ENCODE peak calls at places on chromosomes 5 and 9, in five cellular contexts. One of them, this sample, is unnamed.

GRCh38 chr5:83219077-83219476 is 141.7 kb downstream of the XRCC4 start:
- DNase-seq in MM.1S: no peak
- DNase-seq in foreskin fibroblast: no peak
- DNase-seq in cardiac fibroblast: no peak
- DNase-seq in Panc1: no peak
- DNase-seq in this sample: no peak

GRCh38 chr9:136107155-136107952 is 11.3 kb downstream of the TMEM250 start:
- DNase-seq in MM.1S: no peak
- DNase-seq in foreskin fibroblast: no peak
- DNase-seq in Panc1: no peak
- DNase-seq in cardiac fibroblast: no peak
- DNase-seq in this sample: no peak

GRCh38 chr9:5510360-5510931 is at the start of gene PDCD1LG2:
- DNase-seq in foreskin fibroblast: peak
- DNase-seq in MM.1S: peak
- DNase-seq in cardiac fibroblast: peak
- DNase-seq in Panc1: no peak
- DNase-seq in this sample: peak

GRCh38 chr9:129464972-129465833 is 155.7 kb downstream of the C9orf50 start:
- DNase-seq in foreskin fibroblast: peak
- DNase-seq in Panc1: no peak
- DNase-seq in cardiac fibroblast: peak
- DNase-seq in MM.1S: no peak
- DNase-seq in this sample: no peak

GRCh38 chr5:68749076-68749475 is 344.7 kb upstream of the SLC30A5 start:
- DNase-seq in foreskin fibroblast: no peak
- DNase-seq in MM.1S: no peak
- DNase-seq in Panc1: no peak
- DNase-seq in cardiac fibroblast: no peak
- DNase-seq in this sample: no peak

GRCh38 chr5:150021491-150022162 is 21.1 kb downstream of the HMGXB3 start:
- DNase-seq in foreskin fibroblast: peak
- DNase-seq in cardiac fibroblast: peak
- DNase-seq in Panc1: no peak
- DNase-seq in MM.1S: no peak
- DNase-seq in this sample: no peak

GRCh38 chr5:67290620-67291019 is 94.0 kb upstream of the CD180 start:
- DNase-seq in Panc1: no peak
- DNase-seq in foreskin fibroblast: no peak
- DNase-seq in cardiac fibroblast: no peak
- DNase-seq in MM.1S: no peak
- DNase-seq in this sample: no peak

GRCh38 chr5:19927170-19927569 is 60.8 kb downstream of the CDH18 start:
- DNase-seq in foreskin fibroblast: no peak
- DNase-seq in MM.1S: no peak
- DNase-seq in cardiac fibroblast: no peak
- DNase-seq in Panc1: no peak
- DNase-seq in this sample: no peak

GRCh38 chr5:171957591-171958251 is 48.7 kb downstream of the FBXW11 start:
- DNase-seq in foreskin fibroblast: no peak
- DNase-seq in cardiac fibroblast: no peak
- DNase-seq in Panc1: no peak
- DNase-seq in MM.1S: no peak
- DNase-seq in this sample: no peak

GRCh38 chr5:102811962-102812361 is 56.9 kb downstream of the PAM start:
- DNase-seq in foreskin fibroblast: peak
- DNase-seq in Panc1: peak
- DNase-seq in cardiac fibroblast: peak
- DNase-seq in MM.1S: no peak
- DNase-seq in this sample: peak

GRCh38 chr9:86794356-86795046 is 152.8 kb downstream of the GAS1 start:
- DNase-seq in MM.1S: no peak
- DNase-seq in Panc1: no peak
- DNase-seq in foreskin fibroblast: peak
- DNase-seq in cardiac fibroblast: peak
- DNase-seq in this sample: peak

GRCh38 chr5:149902177-149902576 is 42.4 kb downstream of the PDE6A start:
- DNase-seq in foreskin fibroblast: no peak
- DNase-seq in MM.1S: no peak
- DNase-seq in cardiac fibroblast: no peak
- DNase-seq in Panc1: no peak
- DNase-seq in this sample: no peak

GRCh38 chr5:29079771-29080170 is 2041.4 kb upstream of the CDH9 start:
- DNase-seq in MM.1S: no peak
- DNase-seq in Panc1: no peak
- DNase-seq in cardiac fibroblast: no peak
- DNase-seq in foreskin fibroblast: no peak
- DNase-seq in this sample: no peak

GRCh38 chr5:88681402-88681801 is 201.6 kb downstream of the MEF2C start:
- DNase-seq in Panc1: no peak
- DNase-seq in cardiac fibroblast: no peak
- DNase-seq in MM.1S: no peak
- DNase-seq in foreskin fibroblast: no peak
- DNase-seq in this sample: no peak

GRCh38 chr9:7341571-7341970 is 458.0 kb downstream of the DMAC1 start:
- DNase-seq in MM.1S: no peak
- DNase-seq in foreskin fibroblast: no peak
- DNase-seq in Panc1: no peak
- DNase-seq in cardiac fibroblast: no peak
- DNase-seq in this sample: no peak

GRCh38 chr5:125829349-125829748 is 593.9 kb upstream of the GRAMD2B start:
- DNase-seq in MM.1S: peak
- DNase-seq in Panc1: no peak
- DNase-seq in foreskin fibroblast: no peak
- DNase-seq in cardiac fibroblast: no peak
- DNase-seq in this sample: no peak

GRCh38 chr9:81052846-81053245 is 636.5 kb downstream of the TLE1 start:
- DNase-seq in MM.1S: peak
- DNase-seq in Panc1: no peak
- DNase-seq in cardiac fibroblast: no peak
- DNase-seq in foreskin fibroblast: peak
- DNase-seq in this sample: no peak

GRCh38 chr5:62886603-62887315 is 308.1 kb downstream of the LRRC70 start:
- DNase-seq in MM.1S: no peak
- DNase-seq in cardiac fibroblast: no peak
- DNase-seq in Panc1: no peak
- DNase-seq in foreskin fibroblast: no peak
- DNase-seq in this sample: no peak

GRCh38 chr9:29211681-29212589 is 1638.7 kb upstream of the C9orf72 start:
- DNase-seq in MM.1S: peak
- DNase-seq in cardiac fibroblast: peak
- DNase-seq in Panc1: no peak
- DNase-seq in foreskin fibroblast: peak
- DNase-seq in this sample: no peak

GRCh38 chr9:89477395-89477794 is 20.5 kb downstream of the SEMA4D start:
- DNase-seq in Panc1: no peak
- DNase-seq in foreskin fibroblast: no peak
- DNase-seq in cardiac fibroblast: no peak
- DNase-seq in MM.1S: no peak
- DNase-seq in this sample: no peak

GRCh38 chr5:143434261-143435206 is 31.0 kb upstream of the NR3C1 start:
- DNase-seq in cardiac fibroblast: no peak
- DNase-seq in MM.1S: peak
- DNase-seq in foreskin fibroblast: no peak
- DNase-seq in Panc1: no peak
- DNase-seq in this sample: no peak

GRCh38 chr5:109412981-109413402 is 3.2 kb upstream of the PJA2 start:
- DNase-seq in cardiac fibroblast: no peak
- DNase-seq in foreskin fibroblast: no peak
- DNase-seq in Panc1: no peak
- DNase-seq in MM.1S: no peak
- DNase-seq in this sample: no peak

DNA sequence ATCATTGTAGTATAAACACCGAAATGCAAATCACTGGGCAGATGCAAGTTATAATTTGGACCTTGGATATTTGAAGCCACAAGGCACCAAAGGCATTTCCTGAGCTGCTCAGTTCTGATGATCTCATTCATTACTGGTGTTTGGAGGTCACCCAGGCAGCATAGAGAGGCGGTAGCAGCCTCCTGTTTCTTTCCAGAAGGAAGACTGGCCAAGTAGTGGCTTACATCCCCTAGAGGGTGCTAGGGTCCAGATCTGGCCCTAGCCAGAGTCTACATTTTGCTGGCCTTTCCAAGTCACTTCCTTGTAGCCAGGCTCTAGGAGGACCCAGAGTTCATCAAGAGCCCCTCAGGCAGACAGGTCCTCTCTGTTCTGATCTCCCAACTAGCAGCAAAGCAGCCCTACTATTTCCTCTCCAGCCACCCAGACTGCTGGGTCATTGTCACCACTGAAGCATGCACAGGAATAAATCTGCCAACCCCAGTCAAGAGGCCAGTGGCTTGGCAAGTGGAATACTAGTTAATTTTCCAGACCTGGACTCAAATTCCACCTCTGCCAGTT is 33.4 kb upstream of the TTC1 start:
- DNase-seq in MM.1S: no peak
- DNase-seq in Panc1: no peak
- DNase-seq in foreskin fibroblast: peak
- DNase-seq in cardiac fibroblast: peak
- DNase-seq in this sample: peak
- TF ChIP-seq CTCF in MM.1S: peak
- TF ChIP-seq CTCF in Panc1: peak
- TF ChIP-seq CTCF in foreskin fibroblast: peak
- TF ChIP-seq CTCF in cardiac fibroblast: peak
- TF ChIP-seq CTCF in this sample: peak

GRCh38 chr5:123088031-123088805 is 823 bp upstream of the PRDM6 start:
- DNase-seq in cardiac fibroblast: no peak
- DNase-seq in Panc1: no peak
- DNase-seq in MM.1S: no peak
- DNase-seq in foreskin fibroblast: peak
- DNase-seq in this sample: no peak
- H3K4me3 ChIP-seq in cardiac fibroblast: peak
- H3K4me3 ChIP-seq in Panc1: peak
- H3K4me3 ChIP-seq in MM.1S: peak
- H3K4me3 ChIP-seq in foreskin fibroblast: peak
- H3K4me3 ChIP-seq in this sample: peak

GRCh38 chr9:109192732-109193361 is 25.8 kb upstream of the FRRS1L start:
- DNase-seq in foreskin fibroblast: no peak
- DNase-seq in Panc1: no peak
- DNase-seq in MM.1S: no peak
- DNase-seq in cardiac fibroblast: peak
- DNase-seq in this sample: no peak
- TF ChIP-seq CTCF in foreskin fibroblast: peak
- TF ChIP-seq CTCF in Panc1: peak
- TF ChIP-seq CTCF in MM.1S: no peak
- TF ChIP-seq CTCF in cardiac fibroblast: peak
- TF ChIP-seq CTCF in this sample: peak

GRCh38 chr5:142015781-142016533 is 3.1 kb upstream of the GNPDA1 start:
- DNase-seq in cardiac fibroblast: peak
- DNase-seq in foreskin fibroblast: peak
- DNase-seq in Panc1: peak
- DNase-seq in MM.1S: peak
- DNase-seq in this sample: no peak
- H3K4me3 ChIP-seq in cardiac fibroblast: no peak
- H3K4me3 ChIP-seq in foreskin fibroblast: no peak
- H3K4me3 ChIP-seq in Panc1: no peak
- H3K4me3 ChIP-seq in MM.1S: peak
- H3K4me3 ChIP-seq in this sample: no peak

DNA sequence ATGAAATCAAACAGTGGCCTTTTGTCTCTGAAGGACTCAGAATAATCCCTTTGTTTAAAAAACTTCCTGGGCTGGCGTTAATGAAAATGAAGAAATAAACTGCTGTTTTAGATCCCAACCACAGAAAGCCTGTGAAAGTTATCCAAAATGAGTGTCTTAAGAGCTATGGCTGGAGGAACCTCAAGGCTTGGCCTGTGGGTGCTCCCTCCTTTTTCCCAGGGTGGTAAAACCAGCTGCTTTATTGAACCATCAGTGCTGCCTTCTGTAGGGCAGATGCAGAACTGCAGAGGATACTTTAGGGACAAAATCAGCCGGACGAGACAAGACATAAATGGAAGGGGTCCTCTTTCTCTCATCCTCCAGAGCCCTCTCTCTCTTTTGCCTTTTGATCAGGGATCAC is 100.9 kb downstream of the SMARCA2 start:
- DNase-seq in foreskin fibroblast: peak
- DNase-seq in MM.1S: no peak
- DNase-seq in cardiac fibroblast: no peak
- DNase-seq in Panc1: no peak
- DNase-seq in this sample: no peak
- TF ChIP-seq CTCF in foreskin fibroblast: peak
- TF ChIP-seq CTCF in MM.1S: peak
- TF ChIP-seq CTCF in cardiac fibroblast: peak
- TF ChIP-seq CTCF in Panc1: peak
- TF ChIP-seq CTCF in this sample: peak

GRCh38 chr5:1180841-1181271 is 20.5 kb upstream of the SLC6A19 start:
- DNase-seq in foreskin fibroblast: no peak
- DNase-seq in cardiac fibroblast: no peak
- DNase-seq in Panc1: no peak
- DNase-seq in MM.1S: no peak
- DNase-seq in this sample: no peak
- H3K4me3 ChIP-seq in foreskin fibroblast: no peak
- H3K4me3 ChIP-seq in cardiac fibroblast: no peak
- H3K4me3 ChIP-seq in Panc1: no peak
- H3K4me3 ChIP-seq in MM.1S: no peak
- H3K4me3 ChIP-seq in this sample: no peak

GRCh38 chr5:175872287-175873089 is 1.1 kb downstream of the CPLX2 start:
- DNase-seq in Panc1: no peak
- DNase-seq in foreskin fibroblast: no peak
- DNase-seq in cardiac fibroblast: no peak
- DNase-seq in MM.1S: no peak
- DNase-seq in this sample: no peak

GRCh38 chr5:175874462-175875139 is 3.2 kb downstream of the CPLX2 start:
- DNase-seq in MM.1S: no peak
- DNase-seq in cardiac fibroblast: no peak
- DNase-seq in foreskin fibroblast: no peak
- DNase-seq in Panc1: no peak
- DNase-seq in this sample: no peak

GRCh38 chr5:175870820-175871447 is 444 bp upstream of the CPLX2 start:
- DNase-seq in cardiac fibroblast: no peak
- DNase-seq in foreskin fibroblast: no peak
- DNase-seq in Panc1: no peak
- DNase-seq in MM.1S: no peak
- DNase-seq in this sample: no peak

GRCh38 chr5:175876107-175876506 is 4.7 kb downstream of the CPLX2 start:
- DNase-seq in foreskin fibroblast: no peak
- DNase-seq in cardiac fibroblast: no peak
- DNase-seq in MM.1S: no peak
- DNase-seq in Panc1: no peak
- DNase-seq in this sample: no peak

DNA sequence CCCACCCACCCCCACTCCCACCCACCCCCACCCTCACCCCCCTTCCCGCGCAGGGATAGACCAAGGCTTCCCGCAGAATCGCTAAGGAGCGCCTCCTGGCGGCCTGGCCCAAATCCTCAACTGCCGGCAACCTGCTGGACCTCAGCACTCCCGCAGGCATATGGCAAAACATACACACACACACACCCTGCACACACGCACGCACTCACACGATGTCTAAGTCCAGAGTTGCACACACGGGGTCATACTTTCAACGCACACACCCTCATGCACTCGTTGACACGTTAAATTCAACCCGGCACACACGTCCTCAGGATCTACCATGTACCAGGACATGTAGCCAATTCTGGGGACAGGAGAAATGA is 1.7 kb downstream of the CPLX2 start:
- DNase-seq in cardiac fibroblast: no peak
- DNase-seq in foreskin fibroblast: peak
- DNase-seq in Panc1: no peak
- DNase-seq in MM.1S: no peak
- DNase-seq in this sample: no peak
- TF ChIP-seq CTCF in cardiac fibroblast: peak
- TF ChIP-seq CTCF in foreskin fibroblast: peak
- TF ChIP-seq CTCF in Panc1: peak
- TF ChIP-seq CTCF in MM.1S: peak
- TF ChIP-seq CTCF in this sample: peak

GRCh38 chr5:147645172-147645571 is 135.3 kb upstream of the DPYSL3 start:
- DNase-seq in cardiac fibroblast: no peak
- DNase-seq in Panc1: no peak
- DNase-seq in foreskin fibroblast: no peak
- DNase-seq in MM.1S: no peak
- DNase-seq in this sample: no peak
- H3K4me3 ChIP-seq in cardiac fibroblast: no peak
- H3K4me3 ChIP-seq in Panc1: no peak
- H3K4me3 ChIP-seq in foreskin fibroblast: no peak
- H3K4me3 ChIP-seq in MM.1S: no peak
- H3K4me3 ChIP-seq in this sample: no peak

This sample was measured in HFF-Myc.